ENCODE peak calls at places on chromosomes 3 and 15, in six cellular contexts. One of them, this sample, is unnamed.

GRCh38 chr15:28892789-28893610 is 7.2 kb downstream of the APBA2 start:
- DNase-seq in fibroblast of the aortic adventitia: no peak
- DNase-seq in IMR-90: peak; percentile 75
- DNase-seq in A549: no peak
- DNase-seq in A673: no peak
- DNase-seq in stomach: no peak
- DNase-seq in this sample: peak; percentile 67

GRCh38 chr3:39150803-39151631 is 2.4 kb downstream of the CSRNP1 start:
- DNase-seq in A673: peak; percentile 79
- DNase-seq in fibroblast of the aortic adventitia: peak; percentile 98
- DNase-seq in stomach: peak; percentile 78
- DNase-seq in IMR-90: peak; percentile 97
- DNase-seq in A549: peak; percentile 72
- DNase-seq in this sample: peak; percentile 95

GRCh38 chr15:65900488-65900887 is 31.2 kb downstream of the RAB11A start:
- DNase-seq in A549: no peak
- DNase-seq in fibroblast of the aortic adventitia: no peak
- DNase-seq in stomach: no peak
- DNase-seq in IMR-90: no peak
- DNase-seq in A673: no peak
- DNase-seq in this sample: no peak

GRCh38 chr15:70376929-70377691 is 279.4 kb upstream of the TLE3 start:
- DNase-seq in stomach: peak; percentile 53
- DNase-seq in A673: peak; percentile 84
- DNase-seq in fibroblast of the aortic adventitia: peak; percentile 68
- DNase-seq in A549: no peak
- DNase-seq in IMR-90: peak; percentile 2
- DNase-seq in this sample: no peak

GRCh38 chr3:55721716-55722484 is 234.8 kb upstream of the WNT5A start:
- DNase-seq in fibroblast of the aortic adventitia: peak; percentile 36
- DNase-seq in IMR-90: peak; percentile 51
- DNase-seq in A673: peak; percentile 26
- DNase-seq in A549: no peak
- DNase-seq in stomach: peak; percentile 30
- DNase-seq in this sample: no peak

GRCh38 chr15:57215371-57215770 is 160.9 kb upstream of the CGNL1 start:
- DNase-seq in fibroblast of the aortic adventitia: peak; percentile 59
- DNase-seq in stomach: no peak
- DNase-seq in A673: no peak
- DNase-seq in A549: no peak
- DNase-seq in IMR-90: peak; percentile 54
- DNase-seq in this sample: no peak

GRCh38 chr3:155409336-155409735 is 115.9 kb upstream of the STRIT1 start:
- DNase-seq in stomach: no peak
- DNase-seq in A549: no peak
- DNase-seq in fibroblast of the aortic adventitia: no peak
- DNase-seq in A673: no peak
- DNase-seq in IMR-90: no peak
- DNase-seq in this sample: no peak

GRCh38 chr15:66287461-66288055 is 5.8 kb upstream of the DIS3L start:
- DNase-seq in fibroblast of the aortic adventitia: peak; percentile 59
- DNase-seq in A549: peak; percentile 27
- DNase-seq in IMR-90: peak; percentile 14
- DNase-seq in A673: peak; percentile 68
- DNase-seq in stomach: no peak
- DNase-seq in this sample: no peak

GRCh38 chr3:9970020-9970652 is 16.5 kb downstream of the EMC3 start:
- DNase-seq in stomach: no peak
- DNase-seq in fibroblast of the aortic adventitia: peak; percentile 85
- DNase-seq in A549: no peak
- DNase-seq in IMR-90: peak; percentile 83
- DNase-seq in A673: no peak
- DNase-seq in this sample: no peak

GRCh38 chr3:97871206-97871605 is 49.4 kb downstream of the CRYBG3 start:
- DNase-seq in stomach: no peak
- DNase-seq in A673: no peak
- DNase-seq in IMR-90: peak; percentile 51
- DNase-seq in A549: no peak
- DNase-seq in fibroblast of the aortic adventitia: peak; percentile 14
- DNase-seq in this sample: peak; percentile 36

GRCh38 chr3:97871788-97872187 is 50.0 kb downstream of the CRYBG3 start:
- DNase-seq in A549: no peak
- DNase-seq in IMR-90: peak; percentile 41
- DNase-seq in A673: no peak
- DNase-seq in stomach: no peak
- DNase-seq in fibroblast of the aortic adventitia: peak; percentile 40
- DNase-seq in this sample: no peak

DNA sequence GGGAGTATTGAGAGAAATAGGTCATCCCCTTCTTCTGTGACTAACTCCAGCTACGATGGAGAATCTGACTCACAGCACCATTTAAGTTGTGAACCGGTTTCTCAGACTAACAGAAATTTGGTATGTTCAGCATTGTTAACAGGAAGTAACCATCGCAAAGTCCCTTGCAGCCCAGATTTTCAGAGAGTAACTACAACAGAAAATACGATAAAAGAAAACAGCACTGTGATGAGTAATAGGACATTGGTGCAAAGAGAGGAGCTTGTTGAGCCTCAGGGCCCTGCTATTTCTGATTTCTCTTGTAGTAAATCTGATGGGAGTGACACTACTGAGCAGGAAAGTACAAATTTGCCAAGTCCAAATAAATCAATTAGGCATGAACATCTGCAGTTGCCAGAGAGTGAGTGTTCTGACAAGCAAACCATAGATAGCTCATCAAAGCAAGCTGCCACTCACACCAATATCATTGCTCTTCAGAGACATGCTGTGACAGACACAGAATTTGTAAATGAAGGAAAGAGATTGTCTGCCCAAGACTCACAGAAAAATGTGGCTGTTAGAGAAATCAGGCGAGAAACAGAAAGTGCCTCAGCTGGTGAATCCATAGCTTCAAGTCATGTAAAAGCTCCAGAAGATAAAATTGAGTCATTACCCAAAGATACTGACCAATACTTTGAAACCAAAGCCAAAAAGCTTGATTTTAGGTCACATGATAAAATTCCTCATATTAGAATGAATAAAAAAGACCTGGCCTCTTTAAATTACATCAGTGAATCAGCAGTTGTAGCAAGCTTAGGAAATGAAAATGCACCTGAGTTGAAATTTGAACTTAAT is 50.6 kb downstream of the CRYBG3 start:
- DNase-seq in fibroblast of the aortic adventitia: peak; percentile 94
- DNase-seq in IMR-90: peak; percentile 97
- DNase-seq in A673: peak; percentile 54
- DNase-seq in stomach: no peak
- DNase-seq in A549: no peak
- DNase-seq in this sample: peak; percentile 84
- H3K4me3 ChIP-seq in fibroblast of the aortic adventitia: peak overlapping the region; percentile 32
- H3K4me3 ChIP-seq in IMR-90: no peak overlapping the region
- H3K4me3 ChIP-seq in A673: no peak overlapping the region
- H3K4me3 ChIP-seq in stomach: no peak overlapping the region
- H3K4me3 ChIP-seq in A549: no peak overlapping the region
- H3K4me3 ChIP-seq in this sample: no peak overlapping the region

DNA sequence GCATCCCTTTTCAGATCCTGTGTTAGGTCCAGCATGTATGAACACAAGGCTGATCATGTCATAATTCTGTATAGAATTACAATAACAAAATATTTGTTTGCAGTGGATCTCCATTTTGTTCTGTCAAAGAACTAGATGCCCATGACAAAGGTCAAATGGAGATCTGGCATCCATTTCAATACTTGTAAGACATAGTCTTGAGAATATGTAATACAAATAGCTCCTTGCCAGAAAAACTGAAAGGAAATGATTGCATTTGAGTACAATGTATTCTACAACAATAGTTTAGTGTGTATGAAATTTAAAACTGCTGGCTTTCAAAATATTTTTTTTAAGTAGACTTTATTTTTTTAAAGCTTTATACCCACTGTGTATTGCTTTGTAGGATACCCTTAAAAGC is 101.1 kb downstream of the CMSS1 start:
- DNase-seq in stomach: no peak
- DNase-seq in A673: no peak
- DNase-seq in IMR-90: peak; percentile 13
- DNase-seq in fibroblast of the aortic adventitia: peak; percentile 57
- DNase-seq in A549: no peak
- DNase-seq in this sample: no peak
- TF ChIP-seq CTCF in stomach: no peak
- TF ChIP-seq CTCF in A673: no peak
- TF ChIP-seq CTCF in IMR-90: no peak
- TF ChIP-seq CTCF in fibroblast of the aortic adventitia: no peak
- TF ChIP-seq CTCF in A549: no peak
- TF ChIP-seq CTCF in this sample: no peak

GRCh38 chr15:47405768-47406167 is 311.5 kb upstream of the SEMA6D start:
- DNase-seq in fibroblast of the aortic adventitia: no peak
- DNase-seq in A673: no peak
- DNase-seq in A549: no peak
- DNase-seq in IMR-90: no peak
- DNase-seq in stomach: no peak
- DNase-seq in this sample: no peak

GRCh38 chr15:47401427-47401826 is 315.9 kb upstream of the SEMA6D start:
- DNase-seq in A549: no peak
- DNase-seq in IMR-90: no peak
- DNase-seq in fibroblast of the aortic adventitia: no peak
- DNase-seq in A673: no peak
- DNase-seq in stomach: no peak
- DNase-seq in this sample: no peak

GRCh38 chr15:47402829-47403228 is 314.5 kb upstream of the SEMA6D start:
- DNase-seq in A673: no peak
- DNase-seq in A549: no peak
- DNase-seq in stomach: no peak
- DNase-seq in fibroblast of the aortic adventitia: no peak
- DNase-seq in IMR-90: no peak
- DNase-seq in this sample: no peak

GRCh38 chr15:47407692-47408091 is 309.6 kb upstream of the SEMA6D start:
- DNase-seq in A673: no peak
- DNase-seq in fibroblast of the aortic adventitia: no peak
- DNase-seq in IMR-90: no peak
- DNase-seq in stomach: no peak
- DNase-seq in A549: no peak
- DNase-seq in this sample: no peak

DNA sequence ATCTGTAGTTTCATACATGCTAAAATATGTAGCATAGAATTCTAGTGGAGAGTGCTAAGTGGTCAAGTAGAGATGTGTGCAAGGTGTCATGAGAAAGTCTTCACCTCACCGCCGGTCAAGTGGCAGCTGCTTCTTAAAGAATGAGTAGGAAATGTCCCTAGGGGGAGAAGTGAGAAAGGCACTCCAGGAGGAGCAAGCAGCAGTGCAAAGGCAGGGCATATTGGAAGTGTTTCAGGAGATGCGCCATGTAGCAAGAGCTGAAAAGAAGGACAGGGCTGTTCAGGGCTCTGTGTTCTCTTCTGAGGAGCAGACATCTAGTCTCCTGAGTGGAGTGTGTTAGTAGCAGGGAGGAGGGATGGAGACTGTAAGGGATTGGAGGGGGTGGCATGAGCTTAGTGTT is 312.4 kb upstream of the SEMA6D start:
- DNase-seq in IMR-90: no peak
- DNase-seq in fibroblast of the aortic adventitia: no peak
- DNase-seq in stomach: no peak
- DNase-seq in A549: no peak
- DNase-seq in A673: no peak
- DNase-seq in this sample: no peak
- H3K4me3 ChIP-seq in IMR-90: no peak overlapping the region
- H3K4me3 ChIP-seq in fibroblast of the aortic adventitia: no peak overlapping the region
- H3K4me3 ChIP-seq in stomach: no peak overlapping the region
- H3K4me3 ChIP-seq in A549: no peak overlapping the region
- H3K4me3 ChIP-seq in A673: no peak overlapping the region
- H3K4me3 ChIP-seq in this sample: no peak overlapping the region

DNA sequence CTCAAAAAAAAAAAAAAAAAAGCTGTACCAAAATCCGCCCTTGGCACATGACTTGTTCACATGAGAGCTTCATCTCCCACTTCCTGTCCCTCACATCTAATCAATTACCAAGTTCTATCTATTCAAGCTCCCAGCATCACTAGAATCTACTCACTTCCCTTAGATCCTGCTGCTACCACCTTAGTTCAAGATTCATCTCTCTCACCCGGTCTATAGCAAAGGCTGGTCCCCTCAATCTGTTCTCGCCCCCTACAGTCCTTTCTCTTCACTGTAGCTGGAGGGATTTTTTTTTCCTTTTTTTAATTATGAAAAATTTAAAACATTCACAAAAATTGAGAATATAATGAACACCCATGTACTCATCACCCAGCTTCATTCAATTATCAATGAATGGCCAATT is 16.7 kb upstream of the GPR160 start:
- DNase-seq in fibroblast of the aortic adventitia: no peak
- DNase-seq in A549: no peak
- DNase-seq in A673: no peak
- DNase-seq in stomach: no peak
- DNase-seq in IMR-90: no peak
- DNase-seq in this sample: no peak
- TF ChIP-seq CTCF in fibroblast of the aortic adventitia: peak; percentile 13
- TF ChIP-seq CTCF in A549: no peak
- TF ChIP-seq CTCF in A673: peak; percentile 26
- TF ChIP-seq CTCF in stomach: no peak
- TF ChIP-seq CTCF in IMR-90: peak; percentile 30
- TF ChIP-seq CTCF in this sample: peak; percentile 7

GRCh38 chr15:100721758-100722550 is 119.6 kb downstream of the ASB7 start:
- DNase-seq in IMR-90: peak; percentile 100
- DNase-seq in A549: peak; percentile 98
- DNase-seq in fibroblast of the aortic adventitia: peak; percentile 100
- DNase-seq in stomach: peak; percentile 54
- DNase-seq in A673: peak; percentile 63
- DNase-seq in this sample: peak; percentile 92
- H3K4me3 ChIP-seq in IMR-90: no peak overlapping the region
- H3K4me3 ChIP-seq in A549: peak overlapping the region; percentile 19
- H3K4me3 ChIP-seq in fibroblast of the aortic adventitia: peak overlapping the region; percentile 10
- H3K4me3 ChIP-seq in stomach: no peak overlapping the region
- H3K4me3 ChIP-seq in A673: no peak overlapping the region
- H3K4me3 ChIP-seq in this sample: no peak overlapping the region

DNA sequence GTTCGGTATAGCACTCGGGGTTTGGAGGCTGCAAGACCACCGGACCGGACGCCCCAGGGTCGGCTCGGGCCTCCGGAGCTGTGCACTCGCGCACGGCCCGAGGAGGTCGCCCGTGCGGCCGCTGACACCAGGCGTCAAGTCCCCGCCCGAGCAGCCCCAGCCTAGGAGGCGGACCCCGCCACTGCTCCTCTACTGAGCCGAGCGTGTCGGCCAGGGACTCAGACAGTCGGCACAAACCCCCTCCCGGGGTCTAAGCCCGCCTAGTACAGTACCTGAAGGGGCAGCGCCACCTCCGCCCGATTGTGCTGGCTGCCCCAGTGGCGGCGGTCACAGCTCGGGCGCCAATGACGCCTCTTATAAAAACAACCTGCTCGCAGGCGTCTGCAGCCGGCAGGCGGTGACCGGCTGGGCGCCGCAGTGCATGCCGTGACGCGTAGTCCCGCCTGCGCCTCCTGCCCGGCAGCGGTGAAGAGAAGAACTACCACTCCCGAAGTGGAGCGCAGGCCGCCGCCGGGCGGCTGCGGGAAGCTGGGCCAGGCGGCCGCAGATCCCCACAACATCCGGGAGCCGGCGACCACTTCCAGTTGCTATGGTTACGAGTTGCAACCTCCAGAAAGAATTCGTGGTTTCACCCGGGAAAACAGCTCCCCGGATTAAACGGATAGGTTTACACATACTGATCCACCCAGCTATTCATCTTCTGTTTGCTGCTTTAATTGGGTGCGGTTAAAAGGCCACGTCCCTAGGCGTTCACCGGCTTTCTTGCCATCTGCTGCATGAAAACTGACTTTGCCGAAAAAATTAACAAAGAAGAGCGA is at the start of the genes CCPG1 and PIERCE2:
- DNase-seq in A673: peak; percentile 95
- DNase-seq in fibroblast of the aortic adventitia: peak; percentile 94
- DNase-seq in stomach: peak; percentile 93
- DNase-seq in IMR-90: peak; percentile 93
- DNase-seq in A549: peak; percentile 94
- DNase-seq in this sample: peak; percentile 83
- TF ChIP-seq CTCF in A673: peak; percentile 67
- TF ChIP-seq CTCF in fibroblast of the aortic adventitia: peak; percentile 74
- TF ChIP-seq CTCF in stomach: peak; percentile 94
- TF ChIP-seq CTCF in IMR-90: peak; percentile 85
- TF ChIP-seq CTCF in A549: no peak
- TF ChIP-seq CTCF in this sample: peak; percentile 50